ENCODE peak calls at places on chromosomes 3 and 15, in seven cellular contexts. T, P, R, N, V, D and F are unnamed samples.

GRCh38 chr15:59140422-59141226 is 35.7 kb downstream of the CCNB2 start:
- DNase-seq in N (no peak), T (no peak), R (peak), D (no peak), P (no peak), V (no peak), F (no peak)

GRCh38 chr3:104279617-104280016 is 1087.1 kb upstream of the ALCAM start:
- DNase-seq in T (no peak), D (no peak), V (no peak), N (no peak), R (no peak), P (no peak), F (no peak)

GRCh38 chr15:99076555-99077308 is 28.1 kb upstream of the SYNM start:
- DNase-seq in T (peak), N (peak), D (peak), P (peak), R (peak), V (peak), F (peak)

GRCh38 chr3:183975981-183976662 is 41.6 kb downstream of the ABCC5 start:
- DNase-seq in D (no peak), T (no peak), R (no peak), N (no peak), P (no peak), V (no peak), F (no peak)

GRCh38 chr3:39637807-39638206 is 170.3 kb downstream of the MOBP start:
- DNase-seq in D (no peak), R (no peak), P (no peak), N (no peak), T (no peak), V (no peak), F (no peak)

GRCh38 chr3:122947621-122948202 is 79.9 kb downstream of the SEMA5B start:
- DNase-seq in T (no peak), N (no peak), D (no peak), R (no peak), V (no peak), P (no peak), F (no peak)

GRCh38 chr15:78628227-78628626 is 7.4 kb upstream of the CHRNA3 start:
- DNase-seq in R (no peak), V (no peak), P (no peak), N (no peak), D (no peak), T (no peak), F (no peak)

GRCh38 chr3:29693863-29694262 is 413.0 kb downstream of the RBMS3 start:
- DNase-seq in D (peak), R (no peak), N (no peak), V (peak), P (no peak), T (peak), F (no peak)

GRCh38 chr3:184556502-184557347 is 4.9 kb upstream of the EPHB3 start:
- DNase-seq in R (no peak), P (no peak), V (no peak), N (no peak), D (no peak), T (no peak), F (no peak)

GRCh38 chr3:194906970-194907629 is 221.4 kb downstream of the FAM43A start:
- DNase-seq in N (no peak), D (no peak), P (no peak), V (no peak), T (no peak), R (no peak), F (no peak)

GRCh38 chr3:43995929-43996378 is 245.7 kb upstream of the TOPAZ1 start:
- DNase-seq in P (no peak), N (no peak), D (peak), V (no peak), R (no peak), T (peak), F (no peak)

GRCh38 chr3:120473896-120474675 is 23.3 kb upstream of the FSTL1 start:
- DNase-seq in V (no peak), R (no peak), P (no peak), D (no peak), T (no peak), N (no peak), F (no peak)

GRCh38 chr15:58299311-58299850 is 132.4 kb upstream of the LIPC start:
- DNase-seq in N (no peak), R (no peak), T (no peak), V (no peak), P (no peak), D (no peak), F (no peak)

GRCh38 chr3:168952551-168952950 is 711.0 kb downstream of the MECOM start:
- DNase-seq in R (no peak), T (no peak), D (peak), V (no peak), N (no peak), P (no peak), F (no peak)

GRCh38 chr3:86895202-86895601 is 95.7 kb downstream of the VGLL3 start:
- DNase-seq in D (no peak), P (no peak), R (no peak), V (no peak), N (no peak), T (no peak), F (no peak)

GRCh38 chr3:86887876-86888275 is 103.1 kb downstream of the VGLL3 start:
- DNase-seq in N (no peak), D (no peak), V (no peak), T (no peak), P (no peak), R (no peak), F (no peak)

DNA sequence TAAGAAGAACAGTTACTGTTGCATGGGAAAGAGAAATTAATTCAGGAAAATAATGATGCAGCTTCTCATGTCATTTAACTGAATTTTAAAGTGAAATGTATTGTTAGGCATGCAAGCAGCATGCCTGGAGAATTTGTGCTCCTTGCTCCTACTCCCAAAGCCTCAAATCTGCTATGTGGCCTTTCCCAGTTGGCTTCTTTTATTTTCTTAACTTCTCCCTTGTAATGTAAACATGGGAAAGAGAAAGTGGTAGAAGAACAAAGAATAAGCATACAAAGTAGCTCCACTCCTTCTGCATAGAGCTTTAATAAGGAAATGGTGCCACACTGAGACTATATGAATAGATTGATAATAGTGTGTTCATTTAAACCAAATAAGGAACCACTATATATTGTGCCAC is 100.0 kb downstream of the VGLL3 start:
- DNase-seq in T (peak), N (no peak), D (no peak), P (no peak), R (no peak), V (no peak), F (no peak)
- H3K4me3 ChIP-seq in T (no peak), N (no peak), D (no peak), P (no peak), R (no peak), V (no peak), F (no peak)

GRCh38 chr15:66646799-66647198 is 55.2 kb upstream of the SMAD6 start:
- DNase-seq in P (no peak), D (no peak), N (no peak), V (no peak), R (no peak), T (no peak), F (no peak)

GRCh38 chr15:66646308-66646707 is 55.7 kb upstream of the SMAD6 start:
- DNase-seq in V (no peak), N (no peak), R (no peak), P (no peak), D (no peak), T (peak), F (no peak)

GRCh38 chr15:66642514-66642913 is 59.5 kb upstream of the SMAD6 start:
- DNase-seq in P (no peak), V (no peak), D (no peak), T (no peak), R (no peak), N (no peak), F (no peak)

GRCh38 chr15:66644000-66644787 is 57.8 kb upstream of the SMAD6 start:
- DNase-seq in T (no peak), N (no peak), V (no peak), P (no peak), R (no peak), D (no peak), F (no peak)

DNA sequence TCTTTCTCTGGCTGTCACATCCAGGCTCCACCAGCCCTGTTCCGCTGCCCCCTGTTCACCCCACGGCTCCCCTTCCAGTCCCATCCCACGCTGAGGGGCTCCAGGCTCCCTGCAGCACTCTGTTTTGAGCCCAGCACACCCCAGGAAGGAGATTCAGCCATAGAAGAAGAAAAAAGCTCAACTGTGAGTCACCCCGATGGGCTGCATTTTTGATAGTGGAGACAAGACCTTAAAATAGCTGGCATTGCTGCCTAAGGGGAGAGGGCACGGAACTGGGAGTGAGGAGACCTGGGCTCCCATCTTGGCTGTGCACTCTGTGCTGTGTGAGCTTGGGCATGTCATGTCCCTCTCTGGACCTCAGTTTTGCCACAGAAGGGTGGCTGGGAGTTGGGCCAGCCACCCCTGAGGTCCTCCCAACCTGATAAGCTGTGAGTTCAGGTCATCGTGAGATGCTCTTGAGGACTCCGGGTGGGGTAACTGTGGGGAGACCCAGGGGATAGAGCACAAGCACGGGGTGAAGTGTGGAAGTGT is 57.2 kb upstream of the SMAD6 start:
- DNase-seq in V (no peak), D (no peak), P (no peak), T (no peak), N (no peak), R (no peak), F (no peak)
- H3K4me3 ChIP-seq in V (no peak), D (no peak), P (no peak), T (no peak), N (no peak), R (no peak), F (no peak)

GRCh38 chr15:35963316-35963715 is 417.4 kb upstream of the DPH6 start:
- DNase-seq in D (no peak), P (no peak), T (no peak), N (no peak), V (no peak), R (no peak), F (no peak)
- H3K4me3 ChIP-seq in D (no peak), P (no peak), T (no peak), N (no peak), V (no peak), R (no peak), F (no peak)

GRCh38 chr3:25679166-25679565 is 14.5 kb upstream of the TOP2B start:
- DNase-seq in N (no peak), V (peak), D (no peak), P (no peak), T (no peak), R (no peak), F (no peak)

GRCh38 chr3:25673738-25674298 is 9.1 kb upstream of the TOP2B start:
- DNase-seq in P (no peak), D (no peak), R (no peak), V (no peak), T (no peak), N (no peak), F (no peak)

GRCh38 chr3:25677121-25677520 is 12.4 kb upstream of the TOP2B start:
- DNase-seq in R (no peak), V (no peak), D (no peak), P (no peak), N (no peak), T (no peak), F (no peak)

GRCh38 chr3:25678581-25678980 is 13.9 kb upstream of the TOP2B start:
- DNase-seq in N (no peak), V (no peak), R (no peak), T (no peak), D (no peak), P (no peak), F (no peak)

DNA sequence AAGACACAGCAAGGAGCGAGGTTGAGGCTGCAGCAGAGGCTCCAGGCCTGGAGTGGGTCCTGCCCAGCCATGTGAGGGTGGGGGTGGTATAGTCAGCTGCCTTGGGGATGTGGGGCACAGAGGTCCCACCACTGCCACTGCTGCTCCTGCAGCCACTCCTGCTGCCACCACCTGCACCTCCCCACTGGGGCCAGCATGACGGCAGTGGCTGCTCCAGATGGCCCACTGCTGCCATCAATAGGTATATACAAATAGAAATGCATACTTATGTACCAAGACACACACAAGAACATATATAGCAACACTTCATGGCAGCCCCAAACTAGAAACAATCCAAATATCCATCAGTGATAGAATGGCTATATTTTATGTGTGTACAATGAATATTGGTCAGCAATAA is 10.0 kb upstream of the TOP2B start:
- DNase-seq in P (no peak), N (no peak), D (no peak), T (no peak), V (no peak), R (no peak), F (no peak)
- H3K4me3 ChIP-seq in P (no peak), N (no peak), D (no peak), T (no peak), V (no peak), R (no peak), F (no peak)

GRCh38 chr3:15808679-15809078 is 10.9 kb upstream of the ANKRD28 start:
- DNase-seq in V (no peak), T (no peak), D (no peak), R (no peak), N (no peak), P (no peak), F (no peak)

GRCh38 chr3:15805756-15806266 is 8.0 kb upstream of the ANKRD28 start:
- DNase-seq in P (no peak), D (no peak), N (no peak), V (no peak), T (no peak), R (no peak), F (no peak)

GRCh38 chr3:15810702-15811101 is 12.9 kb upstream of the ANKRD28 start:
- DNase-seq in D (no peak), N (no peak), P (no peak), R (peak), V (no peak), T (no peak), F (no peak)

GRCh38 chr3:15812183-15812582 is 14.4 kb upstream of the ANKRD28 start:
- DNase-seq in R (no peak), D (no peak), P (no peak), T (no peak), N (no peak), V (peak), F (no peak)

DNA sequence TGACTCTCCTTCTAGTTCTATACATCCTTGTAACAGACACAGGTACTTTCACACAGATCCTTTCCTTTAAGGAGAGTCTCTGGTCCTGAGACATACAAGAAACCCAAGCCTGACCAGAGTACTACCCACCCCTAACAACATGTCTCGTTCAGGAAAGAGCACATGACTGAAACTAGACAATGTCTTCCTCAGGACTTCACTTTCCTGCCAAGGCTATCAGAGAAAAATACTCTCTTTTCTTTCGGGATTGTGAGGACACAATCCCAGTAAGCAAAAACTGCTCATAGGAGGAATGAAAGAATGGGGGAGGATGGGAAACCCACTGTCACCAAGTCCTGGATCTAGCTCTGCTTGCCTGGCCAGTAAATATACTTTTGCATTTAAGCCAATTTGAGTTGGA is 11.5 kb upstream of the ANKRD28 start:
- DNase-seq in R (no peak), D (no peak), T (no peak), P (no peak), N (no peak), V (no peak), F (no peak)
- H3K4me3 ChIP-seq in R (no peak), D (no peak), T (no peak), P (no peak), N (no peak), V (no peak), F (no peak)

DNA sequence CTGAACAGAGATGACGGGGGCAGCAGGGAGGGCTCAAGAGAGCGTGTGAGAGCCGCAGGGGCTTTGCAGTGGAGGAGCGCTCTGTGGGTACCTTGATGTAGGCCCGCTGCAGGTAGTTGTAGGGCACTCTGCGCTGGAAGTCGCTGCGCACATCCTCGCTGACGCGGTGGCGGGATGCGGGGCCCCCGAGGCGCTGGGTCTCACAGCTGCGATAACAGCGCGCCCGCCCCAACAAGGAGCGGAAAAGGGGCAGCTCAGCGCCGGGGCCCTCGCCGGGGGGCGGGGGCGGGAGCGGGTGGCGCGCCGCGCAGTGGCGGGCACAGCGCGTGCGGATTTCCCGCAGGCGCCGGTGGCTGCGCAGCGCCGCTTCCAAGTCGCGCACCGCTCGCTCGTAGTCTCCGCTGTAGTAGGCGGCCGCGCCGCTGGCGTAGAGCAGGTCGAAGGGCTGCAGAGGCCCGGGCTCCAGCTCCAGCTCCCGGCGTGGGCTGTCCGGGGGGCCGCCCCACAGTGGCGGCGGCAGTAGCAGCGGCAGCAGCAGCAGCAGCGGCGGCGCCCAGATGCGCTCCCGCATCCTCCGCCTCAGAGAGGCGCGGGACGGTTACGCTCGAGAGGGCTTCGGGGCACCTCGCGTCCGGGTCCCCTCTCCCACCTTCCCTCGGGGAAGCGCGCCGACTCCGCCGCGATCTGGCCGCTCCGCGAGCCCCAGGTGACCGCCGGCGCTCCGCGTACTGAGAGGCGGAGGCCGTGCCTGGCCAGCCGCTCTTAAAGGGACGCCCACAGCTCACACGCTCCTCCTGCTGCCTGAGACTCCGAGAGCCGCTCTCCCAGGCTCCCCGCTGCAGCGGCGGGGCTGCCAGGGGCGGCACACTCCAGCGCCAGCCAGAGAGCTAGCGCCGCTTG is at the start of gene P3H2:
- DNase-seq in D (peak), R (peak), P (peak), T (peak), V (peak), N (peak), F (peak)
- H3K4me3 ChIP-seq in D (peak), R (peak), P (peak), T (peak), V (peak), N (peak), F (peak)

GRCh38 chr15:90807687-90808086 is 60.7 kb upstream of the FURIN start:
- DNase-seq in V (no peak), R (no peak), D (no peak), N (no peak), T (no peak), P (no peak), F (no peak)
- H3K4me3 ChIP-seq in V (no peak), R (no peak), D (no peak), N (no peak), T (no peak), P (no peak), F (no peak)

GRCh38 chr3:13258280-13258679 is 161.8 kb downstream of the NUP210 start:
- DNase-seq in D (no peak), R (no peak), V (no peak), T (no peak), N (no peak), P (no peak), F (no peak)

GRCh38 chr3:13261104-13261800 is 158.9 kb downstream of the NUP210 start:
- DNase-seq in N (no peak), T (no peak), V (no peak), P (no peak), R (no peak), D (peak), F (peak)

GRCh38 chr3:13259831-13260230 is 160.3 kb downstream of the NUP210 start:
- DNase-seq in P (no peak), N (no peak), R (no peak), D (no peak), T (no peak), V (no peak), F (no peak)

GRCh38 chr3:13260259-13261103 is 159.6 kb downstream of the NUP210 start:
- DNase-seq in V (no peak), T (no peak), P (no peak), D (no peak), N (no peak), R (no peak), F (no peak)

GRCh38 chr3:13258986-13259514 is 161.1 kb downstream of the NUP210 start:
- DNase-seq in N (no peak), V (peak), D (peak), R (no peak), T (no peak), P (no peak), F (no peak)
- H3K4me3 ChIP-seq in N (no peak), V (no peak), D (no peak), R (no peak), T (no peak), P (no peak), F (no peak)